ENCODE peak calls at places on chromosomes 4 and X, in six cellular contexts. H is H9, U is trophoblast cell, J is IMR-90, I is neuronal stem cell, V is H1. W is an unnamed sample.

GRCh38 chrX:24023972-24024664 is 2.9 kb downstream of the KLHL15 start:
- DNase-seq in J (peak; percentile 23), U (no peak), I (no peak), V (no peak), H (no peak), W (peak; percentile 37)

GRCh38 chrX:103369479-103369878 is 6.9 kb upstream of the BEX3 start:
- DNase-seq in J (no peak), I (no peak), V (no peak), H (no peak), U (no peak), W (no peak)

GRCh38 chr4:41145571-41146078 is 68.7 kb downstream of the APBB2 start:
- DNase-seq in H (no peak), I (no peak), U (no peak), J (peak; percentile 45), V (no peak), W (peak; percentile 47)

GRCh38 chrX:1521459-1521956 is 15.5 kb downstream of the P2RY8 start:
- DNase-seq in J (no peak), U (peak; percentile 15), V (peak; percentile 46), I (no peak), H (peak; percentile 75), W (no peak)

GRCh38 chr4:159768011-159768410 is 665.1 kb downstream of the RAPGEF2 start:
- DNase-seq in H (no peak), I (no peak), U (no peak), J (no peak), V (no peak), W (peak; percentile 19)

GRCh38 chr4:173794662-173795061 is 264.6 kb upstream of the HAND2 start:
- DNase-seq in U (no peak), H (no peak), J (peak; percentile 85), V (no peak), I (no peak), W (peak; percentile 89)

GRCh38 chr4:16597829-16598228 is 300.6 kb downstream of the LDB2 start:
- DNase-seq in H (no peak), U (peak; percentile 33), V (no peak), I (no peak), J (peak; percentile 47), W (peak; percentile 77)

GRCh38 chrX:54358424-54359211 is 772 bp upstream of the WNK3 start:
- DNase-seq in I (peak; percentile 91), V (peak; percentile 81), U (peak; percentile 46), J (peak; percentile 41), H (peak; percentile 83), W (peak; percentile 75)

GRCh38 chr4:55030606-55031005 is 94.8 kb downstream of the KDR start:
- DNase-seq in J (no peak), I (no peak), V (no peak), U (no peak), H (no peak), W (no peak)

GRCh38 chr4:26838055-26838842 is 22.4 kb upstream of the STIM2 start:
- DNase-seq in I (no peak), J (no peak), V (no peak), U (no peak), H (no peak), W (no peak)

GRCh38 chr4:38224850-38225249 is 264.7 kb downstream of the PTTG2 start:
- DNase-seq in V (no peak), J (no peak), U (no peak), H (no peak), I (no peak), W (no peak)

GRCh38 chr4:38223306-38223705 is 263.1 kb downstream of the PTTG2 start:
- DNase-seq in U (no peak), V (no peak), I (no peak), J (no peak), H (no peak), W (no peak)

GRCh38 chr4:38226170-38226569 is 266.0 kb downstream of the PTTG2 start:
- DNase-seq in V (no peak), U (no peak), H (no peak), J (no peak), I (no peak), W (no peak)

DNA sequence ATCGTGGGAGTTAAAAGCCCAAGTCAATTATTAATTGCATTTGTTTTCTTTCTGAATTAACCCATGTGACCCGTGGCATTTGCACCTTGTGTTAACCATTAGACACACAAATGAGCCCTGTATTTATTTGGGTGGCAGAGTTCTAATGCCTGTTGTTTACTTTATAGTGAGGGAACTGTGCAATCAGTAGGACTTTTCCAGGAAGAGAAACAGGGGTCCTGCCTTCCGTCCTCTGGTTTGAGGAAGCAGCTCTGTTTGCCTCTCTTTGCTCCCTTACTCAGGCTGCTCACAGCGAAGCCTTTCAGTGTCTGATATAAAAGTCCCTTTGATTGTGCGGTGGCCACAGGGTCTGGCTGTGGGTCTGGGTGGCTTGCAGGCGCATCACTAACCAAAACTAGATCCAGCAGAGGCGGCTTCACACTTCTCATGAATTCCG is 263.6 kb downstream of the PTTG2 start:
- DNase-seq in J (no peak), I (no peak), U (no peak), V (no peak), H (no peak), W (no peak)
- H2AFZ ChIP-seq in J (no peak overlapping the region), I (peak overlapping the region; percentile 13), U (no peak overlapping the region), V (no peak overlapping the region), H (no peak overlapping the region), W (no peak overlapping the region)

DNA sequence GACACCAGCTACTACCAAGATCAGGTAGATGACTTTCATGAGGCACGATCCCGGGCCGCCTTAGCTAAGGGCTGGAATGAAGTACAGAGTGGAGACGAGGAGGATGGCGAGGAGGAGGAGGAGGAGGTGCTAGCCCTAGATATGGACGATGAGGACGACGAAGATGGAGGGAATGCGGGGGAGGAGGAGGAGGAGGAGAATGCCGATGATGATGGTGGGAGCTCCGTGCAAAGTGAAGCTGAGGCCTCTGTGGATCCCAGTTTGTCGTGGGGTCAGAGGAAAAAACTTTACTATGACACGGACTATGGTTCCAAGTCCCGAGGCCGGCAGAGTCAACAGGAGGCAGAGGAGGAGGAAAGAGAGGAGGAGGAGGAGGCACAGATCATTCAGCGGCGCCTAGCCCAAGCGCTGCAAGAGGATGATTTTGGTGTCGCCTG is 481 bp downstream of the UTP3 start:
- DNase-seq in I (no peak), J (no peak), V (no peak), U (no peak), H (no peak), W (no peak)
- H2AK5ac ChIP-seq in I (peak overlapping the region; percentile 64), J (peak overlapping the region; percentile 87), V (peak overlapping the region; percentile 40), U (peak overlapping the region; percentile 33), H (no peak overlapping the region), W (no peak overlapping the region)

DNA sequence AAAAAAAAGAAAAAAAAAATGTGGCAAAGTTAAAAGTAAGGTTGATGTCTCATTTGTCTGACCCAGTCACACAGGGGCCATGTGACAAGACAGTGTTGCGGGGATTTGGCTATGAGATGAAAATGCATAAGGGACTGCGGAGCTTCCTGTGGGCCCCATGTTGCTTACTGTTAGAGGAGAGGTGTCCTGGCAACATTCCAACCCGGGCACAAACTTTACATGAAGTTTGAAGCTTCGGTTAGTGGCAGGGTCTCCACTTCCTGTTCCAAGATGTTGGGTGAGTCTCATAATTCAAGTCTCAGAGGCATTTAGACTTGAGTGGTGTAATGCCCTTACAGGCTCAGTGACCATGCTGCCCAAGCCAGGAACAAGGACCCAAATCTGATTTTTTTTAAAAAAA is 111.3 kb downstream of the MAML3 start:
- DNase-seq in I (no peak), H (no peak), J (no peak), V (no peak), U (no peak), W (no peak)
- H3K9ac ChIP-seq in I (no peak overlapping the region), H (no peak overlapping the region), J (no peak overlapping the region), V (no peak overlapping the region), U (no peak overlapping the region), W (no peak overlapping the region)

GRCh38 chrX:40174594-40175415 is 77.0 kb upstream of the BCOR start:
- DNase-seq in I (no peak), V (peak; percentile 57), H (peak; percentile 75), U (peak; percentile 57), J (no peak), W (peak; percentile 82)
- H2AFZ ChIP-seq in I (peak overlapping the region; percentile 35), V (no peak overlapping the region), H (no peak overlapping the region), U (peak overlapping the region; percentile 11), J (peak overlapping the region; percentile 79), W (no peak overlapping the region)

GRCh38 chrX:154018518-154019060 is 1.1 kb downstream of the IRAK1 start:
- DNase-seq in J (no peak), I (no peak), U (no peak), V (no peak), H (no peak), W (no peak)
- H2AK5ac ChIP-seq in J (peak overlapping the region; percentile 89), I (no peak overlapping the region), U (peak overlapping the region; percentile 18), V (no peak overlapping the region), H (no peak overlapping the region), W (no peak overlapping the region)

GRCh38 chrX:84162401-84162800 is 25.6 kb downstream of the RPS6KA6 start:
- DNase-seq in J (no peak), H (no peak), V (no peak), U (no peak), I (no peak), W (no peak)
- H3K9ac ChIP-seq in J (no peak overlapping the region), H (no peak overlapping the region), V (no peak overlapping the region), U (no peak overlapping the region), I (no peak overlapping the region), W (no peak overlapping the region)

GRCh38 chrX:15496809-15497208 is 3.7 kb upstream of the PIR start:
- DNase-seq in V (no peak), J (no peak), U (no peak), I (no peak), H (no peak), W (no peak)

GRCh38 chrX:15497865-15498264 is 2.7 kb upstream of the BMX start:
- DNase-seq in H (peak; percentile 72), V (peak; percentile 72), J (peak; percentile 33), U (peak; percentile 64), I (peak; percentile 39), W (peak; percentile 46)

GRCh38 chrX:15498741-15499140 is 1.9 kb upstream of the BMX start:
- DNase-seq in J (no peak), H (no peak), I (no peak), V (no peak), U (no peak), W (no peak)

GRCh38 chrX:15495801-15496200 is 2.7 kb upstream of the PIR start:
- DNase-seq in V (no peak), H (no peak), J (no peak), I (no peak), U (no peak), W (no peak)

GRCh38 chrX:15493118-15494082 is at the start of gene PIR:
- DNase-seq in J (peak; percentile 80), H (peak; percentile 97), I (peak; percentile 66), U (peak; percentile 82), V (peak; percentile 81), W (peak; percentile 87)
- H2AFZ ChIP-seq in J (peak within 1 kb of the TSS; percentile 90), H (no peak within 1 kb of the TSS), I (peak within 1 kb of the TSS; percentile 96), U (peak within 1 kb of the TSS; percentile 81), V (peak within 1 kb of the TSS; percentile 85), W (peak within 1 kb of the TSS; percentile 63)

GRCh38 chr4:187995322-187996207 is at the start of gene ZFP42:
- DNase-seq in U (peak; percentile 14), H (peak; percentile 93), J (no peak), I (no peak), V (peak; percentile 86), W (no peak)
- H2AK5ac ChIP-seq in U (no peak within 1 kb of the TSS), H (peak within 1 kb of the TSS; percentile 99), J (no peak within 1 kb of the TSS), I (peak within 1 kb of the TSS; percentile 37), V (peak within 1 kb of the TSS; percentile 98), W (no peak within 1 kb of the TSS)